ENCODE peak calls at places on chromosomes 13 and 19, in four cellular contexts. M is K562, X is GM12878, S is HepG2. R is an unnamed sample.

GRCh38 chr13:50518791-50519201 is 324.7 kb downstream of the DLEU7 start:
- DNase-seq in M (no peak), X (no peak), S (no peak), R (no peak)

GRCh38 chr19:32814046-32814445 is 55.5 kb downstream of the SLC7A9 start:
- DNase-seq in M (no peak), X (no peak), S (no peak), R (no peak)

GRCh38 chr19:37654833-37655688 is at the start of gene ZFP30:
- DNase-seq in M (peak; percentile 93), X (peak; percentile 33), S (peak; percentile 81), R (peak; percentile 88)

GRCh38 chr13:78826312-78826711 is 167.4 kb upstream of the OBI1 start:
- DNase-seq in M (no peak), X (no peak), S (no peak), R (no peak)

GRCh38 chr19:18718846-18719458 is 35.5 kb downstream of the CRTC1 start:
- DNase-seq in M (no peak), X (no peak), S (no peak), R (no peak)

GRCh38 chr19:38142176-38143035 is 81.6 kb downstream of the DPF1 start:
- DNase-seq in M (peak; percentile 84), X (no peak), S (peak; percentile 33), R (peak; percentile 74)

GRCh38 chr19:33521480-33522370 is at the start of gene PEPD:
- DNase-seq in M (peak; percentile 90), X (peak; percentile 47), S (peak; percentile 83), R (peak; percentile 99)

GRCh38 chr19:18594824-18595373 is 6.3 kb downstream of the REX1BD start:
- DNase-seq in M (no peak), X (no peak), S (no peak), R (peak; percentile 10)

GRCh38 chr19:9872618-9873242 is 37.6 kb downstream of the PIN1 start:
- DNase-seq in M (no peak), X (no peak), S (no peak), R (no peak)

GRCh38 chr13:27997904-27998522 is 9.5 kb upstream of the URAD start:
- DNase-seq in M (peak; percentile 68), X (no peak), S (peak; percentile 48), R (peak; percentile 68)

GRCh38 chr13:99991806-99992242 is 10.2 kb downstream of the ZIC2 start:
- DNase-seq in M (no peak), X (no peak), S (no peak), R (no peak)

GRCh38 chr13:99990045-99990977 is 8.7 kb downstream of the ZIC2 start:
- DNase-seq in M (no peak), X (no peak), S (no peak), R (no peak)

GRCh38 chr13:99989376-99990044 is 7.9 kb downstream of the ZIC2 start:
- DNase-seq in M (no peak), X (no peak), S (no peak), R (no peak)

GRCh38 chr13:99992376-99992775 is 10.8 kb downstream of the ZIC2 start:
- DNase-seq in M (no peak), X (no peak), S (no peak), R (no peak)

DNA sequence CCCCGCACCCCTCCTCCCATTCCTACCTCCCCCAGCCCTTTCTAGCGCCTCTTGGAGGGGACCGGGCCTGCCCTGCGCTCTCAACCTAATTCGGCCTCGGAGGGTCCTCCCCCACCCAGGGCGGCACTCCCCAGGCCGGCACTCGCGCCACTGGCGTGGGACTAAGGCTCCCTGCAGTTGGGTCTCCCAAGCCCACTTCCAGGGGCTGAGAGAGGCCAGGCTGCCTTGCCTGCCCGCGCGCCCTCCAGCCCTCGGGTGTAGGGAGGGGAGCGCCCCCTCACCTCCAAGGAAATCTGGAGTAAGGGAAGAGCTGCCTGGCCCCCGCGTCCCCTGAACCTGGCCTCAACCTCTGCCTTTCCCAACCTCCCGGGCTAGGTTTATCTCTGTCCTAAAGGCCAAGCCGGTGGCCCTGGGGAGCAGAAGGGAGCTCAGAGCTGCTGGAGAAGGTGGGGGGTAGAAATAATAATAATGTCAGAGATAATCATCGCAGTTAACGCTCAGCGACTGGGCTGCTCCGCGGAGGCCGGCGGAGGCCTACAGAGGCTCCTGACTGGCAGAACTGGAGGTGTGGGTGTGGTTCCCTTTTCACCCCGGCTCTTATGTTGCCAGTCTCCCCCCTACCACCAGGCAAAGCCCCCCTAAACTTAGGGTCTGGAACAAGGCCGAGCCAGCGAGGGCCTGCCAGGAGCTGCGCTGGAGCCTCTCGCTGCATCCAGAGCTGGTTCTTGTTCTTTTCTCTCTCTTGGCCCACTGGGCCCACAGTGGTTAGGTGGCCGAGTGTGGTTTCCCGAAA is 9.6 kb downstream of the ZIC2 start:
- DNase-seq in M (no peak), X (no peak), S (no peak), R (no peak)
- TF ChIP-seq TARDBP in M (no peak), X (no peak), S (no peak), R (no peak)

DNA sequence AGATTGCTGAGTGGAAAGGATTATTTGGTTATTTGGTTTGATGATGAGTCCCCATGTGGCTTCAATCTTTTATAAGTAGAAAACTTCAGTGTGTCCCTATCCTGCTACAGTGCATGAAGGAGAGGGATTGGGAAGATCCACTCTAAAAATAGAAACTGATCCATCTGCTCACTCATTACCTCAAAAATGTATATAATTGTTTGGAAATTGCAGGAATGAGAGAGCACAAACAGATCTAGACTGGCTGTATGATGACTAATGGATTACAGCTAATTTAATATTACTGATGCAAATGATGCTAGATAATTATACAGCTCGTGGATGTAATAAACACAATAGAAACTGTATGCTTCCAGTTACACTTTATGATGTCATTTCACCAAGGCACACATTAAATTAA is 625.3 kb upstream of the PRR20A start:
- DNase-seq in M (no peak), X (no peak), S (no peak), R (no peak)
- TF ChIP-seq FOXM1 in M (no peak), X (no peak), S (no peak), R (no peak)

GRCh38 chr13:21625366-21625765 is 21.4 kb upstream of the MICU2 start:
- DNase-seq in M (peak; percentile 28), X (no peak), S (peak; percentile 61), R (peak; percentile 21)
- TF ChIP-seq TARDBP in M (no peak), X (no peak), S (no peak), R (no peak)

GRCh38 chr13:109941951-109942350 is 155.6 kb upstream of the IRS2 start:
- DNase-seq in M (no peak), X (no peak), S (no peak), R (no peak)

GRCh38 chr13:109939838-109940237 is 153.5 kb upstream of the IRS2 start:
- DNase-seq in M (no peak), X (no peak), S (no peak), R (no peak)

GRCh38 chr13:109939105-109939504 is 152.7 kb upstream of the IRS2 start:
- DNase-seq in M (no peak), X (no peak), S (no peak), R (no peak)

GRCh38 chr13:109940637-109941036 is 154.3 kb upstream of the IRS2 start:
- DNase-seq in M (no peak), X (no peak), S (no peak), R (no peak)

DNA sequence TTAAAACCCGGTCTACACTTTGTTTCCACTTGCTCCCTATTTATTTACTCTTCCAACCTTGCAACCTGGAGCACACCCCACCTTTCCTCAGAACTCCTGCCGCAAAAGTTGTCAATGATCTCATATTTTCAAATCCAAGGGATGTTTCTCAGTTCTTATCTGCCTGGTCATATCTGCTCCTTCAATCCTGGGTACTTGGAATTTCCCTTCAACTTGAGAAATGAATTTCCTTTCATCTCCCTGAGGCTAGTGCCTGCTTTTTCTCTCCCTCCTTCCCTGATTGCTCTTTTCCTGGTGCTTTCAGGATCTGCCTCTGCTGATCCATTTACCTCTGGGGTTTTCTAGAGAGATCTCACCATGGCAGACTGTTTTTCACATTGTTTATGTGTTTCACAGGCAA is 154.8 kb upstream of the IRS2 start:
- DNase-seq in M (no peak), X (no peak), S (no peak), R (no peak)
- TF ChIP-seq FOXM1 in M (no peak), X (no peak), S (no peak), R (no peak)

GRCh38 chr13:73983109-73983508 is 151.1 kb downstream of the KLF12 start:
- DNase-seq in M (no peak), X (no peak), S (no peak), R (no peak)

GRCh38 chr13:73984201-73984600 is 150.0 kb downstream of the KLF12 start:
- DNase-seq in M (no peak), X (no peak), S (no peak), R (no peak)

GRCh38 chr13:73987618-73988017 is 146.6 kb downstream of the KLF12 start:
- DNase-seq in M (no peak), X (no peak), S (no peak), R (no peak)

GRCh38 chr13:73985789-73986188 is 148.4 kb downstream of the KLF12 start:
- DNase-seq in M (no peak), X (no peak), S (no peak), R (no peak)

DNA sequence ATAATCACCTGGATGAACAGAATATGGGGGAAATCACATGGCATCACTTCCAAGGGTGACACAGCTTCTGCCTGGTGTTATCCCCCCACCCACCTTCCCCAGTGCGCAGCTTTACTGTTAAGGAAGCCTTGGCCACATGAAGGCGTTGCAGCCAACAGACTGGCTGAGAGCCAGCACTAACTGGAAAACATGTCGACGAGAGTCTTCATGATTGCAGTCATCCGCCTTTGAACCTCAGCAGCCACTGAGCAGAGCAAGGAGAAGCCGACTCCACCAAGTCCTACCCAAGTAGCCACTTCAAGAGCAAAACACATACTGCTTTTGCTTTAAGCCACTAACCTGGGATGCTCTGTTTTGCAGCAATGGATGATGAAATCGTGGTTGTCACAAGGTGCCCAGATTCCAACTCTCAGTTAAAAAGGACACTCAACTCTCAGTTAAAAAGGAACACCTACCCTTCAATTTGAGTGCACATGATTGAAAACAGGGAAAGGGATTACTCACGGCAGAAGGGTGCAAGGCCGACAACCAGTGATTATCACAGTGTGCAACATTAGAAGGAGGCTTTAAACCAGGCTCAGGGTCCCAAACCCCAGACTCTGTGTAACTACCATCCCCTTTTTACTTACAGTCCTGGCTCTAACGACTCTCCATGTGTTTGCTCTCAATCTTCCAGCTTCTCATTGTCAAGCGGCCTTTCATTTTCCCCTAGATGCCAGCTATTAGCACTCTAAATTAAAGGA is 149.1 kb downstream of the KLF12 start:
- DNase-seq in M (no peak), X (no peak), S (no peak), R (no peak)
- TF ChIP-seq TARDBP in M (no peak), X (no peak), S (no peak), R (no peak)

DNA sequence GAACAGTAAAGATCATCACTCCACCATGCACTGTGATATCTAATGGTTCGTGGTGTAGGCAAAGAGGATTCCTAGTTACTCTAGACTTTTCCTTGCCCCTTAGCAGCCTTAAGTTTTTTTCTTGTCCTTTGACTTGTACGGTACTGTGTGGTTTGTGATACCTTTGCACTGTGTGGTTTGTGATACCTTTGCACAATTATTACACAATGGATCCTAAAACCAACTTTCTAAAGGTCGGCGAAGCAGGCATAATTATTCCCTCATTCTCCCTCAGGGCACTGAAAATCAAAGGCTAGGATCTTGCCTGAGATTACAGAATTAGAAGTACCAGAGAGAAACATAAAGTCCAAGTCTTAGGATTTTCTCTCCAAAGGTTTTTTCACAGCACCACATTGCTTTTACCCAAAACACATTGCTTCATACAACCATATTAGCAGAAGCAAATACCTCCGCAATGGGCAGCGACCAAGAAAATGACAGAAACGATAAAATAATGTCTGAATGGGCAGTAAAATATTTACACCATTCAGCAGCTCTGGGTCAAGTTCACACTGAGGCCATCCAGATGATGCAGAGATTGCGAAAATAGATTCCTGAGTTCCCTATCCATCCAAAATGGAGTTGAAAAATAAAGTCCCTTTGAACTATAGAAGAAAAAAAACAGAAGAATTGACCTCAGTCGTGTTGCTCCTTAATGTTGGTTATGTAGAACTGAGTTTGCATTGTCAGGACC is 106.4 kb downstream of the FGF14 start:
- DNase-seq in M (no peak), X (no peak), S (no peak), R (no peak)
- TF ChIP-seq FOXM1 in M (no peak), X (no peak), S (no peak), R (no peak)